ENCODE peak calls at places on chromosomes 16 and 17, in six cellular contexts. F is activated gamma-delta T cell treated with anti-CD3 and anti-CD28 coated beads, Interleukin-2, amount 50 U/mL, for 16 hours; C is fibroblast of gingiva; N is cerebellum; R is SK-N-DZ; B is A549. Z is an unnamed sample.

GRCh38 chr17:11487469-11487868 is 110.8 kb upstream of the DNAH9 start:
- DNase-seq in F (no peak), C (no peak), B (no peak), R (no peak), N (no peak), Z (no peak)

GRCh38 chr16:4327782-4328579 is 12.1 kb downstream of the GLIS2 start:
- DNase-seq in N (peak; percentile 87), B (no peak), F (no peak), C (peak; percentile 70), R (peak; percentile 85), Z (no peak)

GRCh38 chr17:29412780-29413565 is 22.8 kb downstream of the TAOK1 start:
- DNase-seq in B (no peak), R (no peak), C (peak; percentile 69), N (no peak), F (no peak), Z (no peak)

GRCh38 chr17:59462385-59462784 is 103.0 kb upstream of the DHX40 start:
- DNase-seq in N (no peak), C (no peak), B (no peak), R (no peak), F (no peak), Z (no peak)

GRCh38 chr17:3802461-3803307 is 1.7 kb upstream of the ITGAE start:
- DNase-seq in F (no peak), R (no peak), B (no peak), N (no peak), C (peak; percentile 82), Z (no peak)

GRCh38 chr17:82377924-82378740 is 6.6 kb downstream of the UTS2R start:
- DNase-seq in F (no peak), R (no peak), N (no peak), C (no peak), B (no peak), Z (no peak)

GRCh38 chr17:75390982-75391381 is 14.5 kb downstream of the GRB2 start:
- DNase-seq in B (no peak), F (no peak), N (no peak), R (no peak), C (peak; percentile 53), Z (no peak)

GRCh38 chr16:28140788-28141618 is 70.8 kb downstream of the XPO6 start:
- DNase-seq in C (no peak), F (peak; percentile 44), R (no peak), N (no peak), B (no peak), Z (no peak)

GRCh38 chr17:73613947-73614655 is 30.1 kb downstream of the SDK2 start:
- DNase-seq in R (no peak), F (no peak), B (no peak), C (no peak), N (no peak), Z (no peak)

GRCh38 chr16:17519556-17519955 is 48.8 kb upstream of the XYLT1 start:
- DNase-seq in N (no peak), B (no peak), C (no peak), R (no peak), F (no peak), Z (no peak)

GRCh38 chr16:65845466-65846209 is 520.9 kb upstream of the CDH5 start:
- DNase-seq in N (no peak), B (no peak), R (no peak), C (no peak), F (no peak), Z (peak; percentile 32)

GRCh38 chr16:57740423-57741071 is 5.0 kb downstream of the KATNB1 start:
- DNase-seq in C (no peak), R (no peak), F (no peak), B (no peak), N (no peak), Z (no peak)

GRCh38 chr16:85600905-85601639 is 12.1 kb upstream of the GSE1 start:
- DNase-seq in R (no peak), B (no peak), N (no peak), F (no peak), C (no peak), Z (no peak)

GRCh38 chr17:66930933-66931332 is 33.6 kb upstream of the CACNG4 start:
- DNase-seq in N (no peak), B (no peak), R (no peak), F (no peak), C (no peak), Z (no peak)

GRCh38 chr16:21593530-21594289 is 5.7 kb upstream of the METTL9 start:
- DNase-seq in F (no peak), B (no peak), C (no peak), N (no peak), R (no peak), Z (no peak)

GRCh38 chr17:12918132-12918531 is 99.7 kb downstream of the ELAC2 start:
- DNase-seq in F (no peak), N (no peak), C (no peak), B (no peak), R (no peak), Z (no peak)